ENCODE peak calls at places on chromosomes 5 and 9, in four cellular contexts. G is skeletal muscle cell; N is cerebellum; M is stimulated activated CD8-positive, alpha-beta memory T cell treated with anti-CD3 and anti-CD28 coated beads, Interleukin-12 subunit alpha, Interleukin-12 subunit beta, amount 100 ng/mL, for 1 hour. X is an unnamed sample.

GRCh38 chr9:124786881-124787573 is 10.1 kb downstream of the OLFML2A start:
- DNase-seq in G (no peak), N (no peak), M (no peak), X (no peak)

GRCh38 chr9:119052339-119053030 is 316.8 kb downstream of the BRINP1 start:
- DNase-seq in G (no peak), N (no peak), M (no peak), X (no peak)

GRCh38 chr5:171823269-171823668 is 37.7 kb downstream of the SMIM23 start:
- DNase-seq in G (no peak), N (no peak), M (no peak), X (no peak)

GRCh38 chr9:70105142-70105541 is 61.5 kb downstream of the MAMDC2 start:
- DNase-seq in G (no peak), N (no peak), M (no peak), X (no peak)

GRCh38 chr5:132050136-132050535 is 10.3 kb upstream of the IL3 start:
- DNase-seq in G (no peak), N (no peak), M (no peak), X (no peak)

GRCh38 chr5:78574731-78575161 is 73.8 kb downstream of the LHFPL2 start:
- DNase-seq in G (no peak), N (no peak), M (no peak), X (no peak)

GRCh38 chr5:72144762-72145161 is 37.5 kb downstream of the MAP1B start:
- DNase-seq in G (no peak), N (no peak), M (no peak), X (no peak)

GRCh38 chr9:6938447-6938846 is 180.7 kb downstream of the KDM4C start:
- DNase-seq in G (peak), N (peak), M (no peak), X (peak)

X was measured in AG04449.